ENCODE peak calls at places on chromosomes 5 and 9, in four cellular contexts. V, R, D and C are unnamed samples.

GRCh38 chr9:110255417-110256141 is 728 bp downstream of the TXN start:
- DNase-seq in V (peak; percentile 66), R (peak; percentile 47), D (peak; percentile 57), C (no peak)

GRCh38 chr5:143054480-143054941 is 284.3 kb downstream of the ARHGAP26 start:
- DNase-seq in V (no peak), R (peak; percentile 60), D (no peak), C (no peak)

GRCh38 chr9:112914524-112914923 is 23.8 kb upstream of the SLC46A2 start:
- DNase-seq in V (no peak), R (no peak), D (no peak), C (no peak)

GRCh38 chr9:91378695-91379127 is 17.0 kb upstream of the AUH start:
- DNase-seq in V (peak; percentile 35), R (peak; percentile 72), D (no peak), C (no peak)

GRCh38 chr9:31597977-31598376 is 786.5 kb upstream of the ACO1 start:
- DNase-seq in V (peak; percentile 17), R (no peak), D (no peak), C (no peak)

GRCh38 chr9:101311759-101312420 is 72.9 kb downstream of the BAAT start:
- DNase-seq in V (peak; percentile 86), R (peak; percentile 84), D (no peak), C (peak; percentile 72)

GRCh38 chr9:10612649-10613398 is at the start of gene PTPRD:
- DNase-seq in V (peak; percentile 86), R (peak; percentile 5), D (peak; percentile 71), C (peak; percentile 71)

GRCh38 chr9:2764371-2764770 is 47.1 kb downstream of the KCNV2 start:
- DNase-seq in V (no peak), R (peak; percentile 31), D (no peak), C (no peak)

GRCh38 chr9:81826541-81826906 is 101.7 kb upstream of the SPATA31D4 start:
- DNase-seq in V (no peak), R (peak; percentile 35), D (no peak), C (no peak)

GRCh38 chr9:128201441-128202369 is 1.5 kb upstream of the DNM1 start:
- DNase-seq in V (no peak), R (peak; percentile 71), D (no peak), C (no peak)

GRCh38 chr5:100647461-100648230 is 112.5 kb downstream of the FAM174A start:
- DNase-seq in V (no peak), R (no peak), D (no peak), C (no peak)

GRCh38 chr5:8456846-8457186 is 587.9 kb downstream of the MTRR start:
- DNase-seq in V (no peak), R (peak; percentile 3), D (no peak), C (no peak)

GRCh38 chr5:32942225-32942989 is 231.3 kb downstream of the NPR3 start:
- DNase-seq in V (peak; percentile 76), R (peak; percentile 13), D (peak; percentile 32), C (no peak)

GRCh38 chr5:177523711-177524538 is 7.2 kb upstream of the DDX41 start:
- DNase-seq in V (no peak), R (no peak), D (no peak), C (no peak)

GRCh38 chr5:150734579-150735384 is 24.0 kb downstream of the DCTN4 start:
- DNase-seq in V (peak; percentile 51), R (no peak), D (no peak), C (no peak)

GRCh38 chr9:13330396-13331004 is 51.0 kb upstream of the MPDZ start:
- DNase-seq in V (peak; percentile 55), R (no peak), D (no peak), C (no peak)

GRCh38 chr5:1343931-1344901 is 683 bp downstream of the CLPTM1L start:
- DNase-seq in V (peak; percentile 27), R (peak; percentile 12), D (no peak), C (no peak)

GRCh38 chr9:129387822-129388221 is 209.8 kb upstream of the IER5L start:
- DNase-seq in V (no peak), R (no peak), D (no peak), C (no peak)

GRCh38 chr5:31664566-31664965 is 25.6 kb downstream of the PDZD2 start:
- DNase-seq in V (peak; percentile 95), R (peak; percentile 3), D (peak; percentile 88), C (no peak)

GRCh38 chr5:177049285-177049684 is 26.8 kb downstream of the ZNF346 start:
- DNase-seq in V (no peak), R (no peak), D (no peak), C (no peak)

GRCh38 chr5:132753135-132753987 is 6.1 kb downstream of the CCNI2 start:
- DNase-seq in V (peak; percentile 36), R (no peak), D (peak; percentile 48), C (no peak)

GRCh38 chr9:93599571-93600403 is 23.4 kb downstream of the PHF2 start:
- DNase-seq in V (no peak), R (no peak), D (peak; percentile 37), C (no peak)
- H3K23ac ChIP-seq in V (no peak overlapping the region), R (no peak overlapping the region), D (no peak overlapping the region), C (peak overlapping the region; percentile 32)

GRCh38 chr5:109649371-109649770 is 40.4 kb upstream of the MAN2A1 start:
- DNase-seq in V (no peak), R (no peak), D (no peak), C (no peak)

GRCh38 chr5:109652096-109652495 is 37.6 kb upstream of the MAN2A1 start:
- DNase-seq in V (no peak), R (no peak), D (no peak), C (no peak)

GRCh38 chr5:109653840-109654239 is 35.9 kb upstream of the MAN2A1 start:
- DNase-seq in V (no peak), R (no peak), D (no peak), C (no peak)

GRCh38 chr5:109653042-109653441 is 36.7 kb upstream of the MAN2A1 start:
- DNase-seq in V (no peak), R (no peak), D (no peak), C (no peak)

DNA sequence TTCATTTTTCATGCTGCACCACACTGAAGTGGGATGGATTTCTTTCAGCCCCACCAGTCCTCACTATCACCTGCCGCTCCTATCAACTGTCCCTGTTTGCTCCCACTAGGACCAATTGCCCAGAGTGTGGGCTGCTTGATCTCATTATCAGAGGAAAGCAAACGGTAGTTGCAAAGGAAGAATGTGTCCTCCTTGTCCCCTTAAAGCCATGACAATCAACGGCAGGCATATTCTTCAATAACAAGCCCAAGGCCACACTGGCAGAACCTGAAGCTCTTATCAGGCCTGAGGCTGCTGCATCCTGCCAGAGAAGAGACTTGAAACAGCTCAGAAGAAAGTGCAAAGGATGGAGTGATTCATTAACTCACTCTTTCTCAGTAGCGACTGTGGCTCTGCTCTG is 39.3 kb upstream of the MAN2A1 start:
- DNase-seq in V (peak; percentile 60), R (no peak), D (no peak), C (no peak)
- H3K23ac ChIP-seq in V (no peak overlapping the region), R (no peak overlapping the region), D (no peak overlapping the region), C (no peak overlapping the region)

GRCh38 chr5:54610197-54610898 is 92.8 kb downstream of the SNX18 start:
- DNase-seq in V (peak; percentile 66), R (no peak), D (no peak), C (no peak)

GRCh38 chr5:54616031-54616430 is 98.5 kb downstream of the SNX18 start:
- DNase-seq in V (no peak), R (peak; percentile 89), D (no peak), C (no peak)

GRCh38 chr5:54611290-54611951 is 93.9 kb downstream of the SNX18 start:
- DNase-seq in V (no peak), R (no peak), D (no peak), C (no peak)

GRCh38 chr5:54615381-54615780 is 97.8 kb downstream of the SNX18 start:
- DNase-seq in V (no peak), R (no peak), D (no peak), C (no peak)

GRCh38 chr5:54612711-54613110 is 95.2 kb downstream of the SNX18 start:
- DNase-seq in V (no peak), R (no peak), D (no peak), C (no peak)
- H3K23ac ChIP-seq in V (no peak overlapping the region), R (no peak overlapping the region), D (no peak overlapping the region), C (no peak overlapping the region)

GRCh38 chr9:17025281-17025680 is 109.6 kb upstream of the CNTLN start:
- DNase-seq in V (no peak), R (no peak), D (no peak), C (no peak)

GRCh38 chr9:17018540-17019196 is 116.2 kb upstream of the CNTLN start:
- DNase-seq in V (no peak), R (peak; percentile 54), D (no peak), C (no peak)

GRCh38 chr9:17021379-17021970 is 113.4 kb upstream of the CNTLN start:
- DNase-seq in V (peak; percentile 46), R (peak; percentile 47), D (no peak), C (no peak)

GRCh38 chr9:17019398-17019797 is 115.4 kb upstream of the CNTLN start:
- DNase-seq in V (no peak), R (no peak), D (no peak), C (no peak)

DNA sequence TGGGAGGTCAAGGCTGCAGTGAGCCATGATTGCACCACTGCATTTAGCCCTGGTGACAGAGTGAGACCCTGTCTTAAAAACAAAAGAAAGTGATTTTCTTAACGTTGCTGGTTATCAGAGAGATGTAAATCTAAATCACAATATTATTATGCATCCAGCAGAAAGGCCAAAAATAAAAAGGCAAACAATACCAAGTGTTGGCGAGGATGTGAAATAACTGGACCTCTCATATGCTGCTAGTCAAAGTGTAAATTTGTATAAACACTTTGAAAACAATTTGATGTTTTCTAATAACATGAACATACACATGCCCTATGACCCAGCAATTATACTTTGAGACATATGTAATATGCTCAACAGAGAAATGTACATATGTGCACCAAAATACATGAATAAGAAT is 110.7 kb upstream of the CNTLN start:
- DNase-seq in V (no peak), R (no peak), D (no peak), C (no peak)
- H3K23ac ChIP-seq in V (no peak overlapping the region), R (no peak overlapping the region), D (no peak overlapping the region), C (no peak overlapping the region)